ENCODE peak calls at places on chromosomes 1 and 21, in six cellular contexts. One of them, this sample, is unnamed. For H3K27me3 and H3K36me3, the result is how much of the 10 kb centered on the place peaks cover.

GRCh38 chr21:39114871-39115658 is 68.2 kb downstream of the PSMG1 start:
- DNase-seq in K562: no peak
- DNase-seq in H1: no peak
- DNase-seq in GM12878: no peak
- DNase-seq in HepG2: peak
- DNase-seq in HCT116: no peak
- DNase-seq in this sample: no peak

GRCh38 chr1:237736372-237737029 is 154.2 kb downstream of the ZP4 start:
- DNase-seq in HepG2: peak
- DNase-seq in GM12878: no peak
- DNase-seq in K562: no peak
- DNase-seq in H1: peak
- DNase-seq in HCT116: no peak
- DNase-seq in this sample: peak

GRCh38 chr1:116389705-116390104 is 16.7 kb downstream of the ATP1A1 start:
- DNase-seq in GM12878: no peak
- DNase-seq in H1: no peak
- DNase-seq in HepG2: no peak
- DNase-seq in K562: no peak
- DNase-seq in HCT116: no peak
- DNase-seq in this sample: no peak

GRCh38 chr1:10639301-10640078 is 157.0 kb downstream of the CASZ1 start:
- DNase-seq in HepG2: no peak
- DNase-seq in K562: no peak
- DNase-seq in GM12878: no peak
- DNase-seq in H1: peak
- DNase-seq in HCT116: no peak
- DNase-seq in this sample: no peak

GRCh38 chr1:78240755-78241154 is 195.0 kb downstream of the GIPC2 start:
- DNase-seq in GM12878: no peak
- DNase-seq in HCT116: no peak
- DNase-seq in HepG2: no peak
- DNase-seq in K562: no peak
- DNase-seq in H1: no peak
- DNase-seq in this sample: no peak

GRCh38 chr1:65820983-65821382 is 28.3 kb downstream of the PDE4B start:
- DNase-seq in GM12878: no peak
- DNase-seq in HCT116: no peak
- DNase-seq in HepG2: no peak
- DNase-seq in H1: no peak
- DNase-seq in K562: no peak
- DNase-seq in this sample: no peak

GRCh38 chr1:160251687-160252526 is 10.4 kb downstream of the DCAF8 start:
- DNase-seq in GM12878: peak
- DNase-seq in K562: peak
- DNase-seq in H1: no peak
- DNase-seq in HCT116: peak
- DNase-seq in HepG2: peak
- DNase-seq in this sample: peak

GRCh38 chr1:117268926-117269378 is 58.2 kb upstream of the VTCN1 start:
- DNase-seq in H1: peak
- DNase-seq in HCT116: no peak
- DNase-seq in K562: no peak
- DNase-seq in HepG2: no peak
- DNase-seq in GM12878: no peak
- DNase-seq in this sample: peak

GRCh38 chr1:109248797-109249629 is at the start of gene CELSR2:
- DNase-seq in HepG2: peak
- DNase-seq in H1: peak
- DNase-seq in GM12878: no peak
- DNase-seq in HCT116: peak
- DNase-seq in K562: peak
- DNase-seq in this sample: peak

GRCh38 chr21:26146681-26147080 is 23.9 kb downstream of the APP start:
- DNase-seq in GM12878: no peak
- DNase-seq in K562: no peak
- DNase-seq in H1: no peak
- DNase-seq in HCT116: no peak
- DNase-seq in HepG2: no peak
- DNase-seq in this sample: no peak

GRCh38 chr1:190373705-190374336 is 103.8 kb downstream of the BRINP3 start:
- DNase-seq in K562: no peak
- DNase-seq in HepG2: peak
- DNase-seq in HCT116: peak
- DNase-seq in H1: no peak
- DNase-seq in GM12878: no peak
- DNase-seq in this sample: peak

GRCh38 chr21:25903599-25903998 is 168.8 kb downstream of the GABPA start:
- DNase-seq in HepG2: no peak
- DNase-seq in GM12878: peak
- DNase-seq in H1: no peak
- DNase-seq in HCT116: no peak
- DNase-seq in K562: no peak
- DNase-seq in this sample: no peak

GRCh38 chr1:108708726-108709660 is 3.7 kb upstream of the FNDC7 start:
- DNase-seq in K562: peak
- DNase-seq in HepG2: no peak
- DNase-seq in H1: peak
- DNase-seq in HCT116: no peak
- DNase-seq in GM12878: no peak
- DNase-seq in this sample: no peak

GRCh38 chr1:168582690-168583325 is 6.4 kb downstream of the XCL1 start:
- DNase-seq in H1: no peak
- DNase-seq in GM12878: no peak
- DNase-seq in HCT116: no peak
- DNase-seq in HepG2: no peak
- DNase-seq in K562: no peak
- DNase-seq in this sample: no peak

GRCh38 chr21:42562258-42562657 is 48.6 kb downstream of the SLC37A1 start:
- DNase-seq in GM12878: no peak
- DNase-seq in K562: no peak
- DNase-seq in HCT116: no peak
- DNase-seq in HepG2: peak
- DNase-seq in H1: no peak
- DNase-seq in this sample: no peak

GRCh38 chr1:65001238-65001792 is 35.0 kb upstream of the JAK1 start:
- DNase-seq in H1: peak
- DNase-seq in GM12878: no peak
- DNase-seq in HepG2: no peak
- DNase-seq in HCT116: no peak
- DNase-seq in K562: peak
- DNase-seq in this sample: no peak

GRCh38 chr1:226736908-226737818 is 1.9 kb downstream of the ITPKB start:
- DNase-seq in K562: no peak
- DNase-seq in HepG2: no peak
- DNase-seq in HCT116: no peak
- DNase-seq in GM12878: no peak
- DNase-seq in H1: peak
- DNase-seq in this sample: no peak

GRCh38 chr21:43467785-43468184 is 40.9 kb upstream of the SIK1 start:
- DNase-seq in K562: no peak
- DNase-seq in HCT116: no peak
- DNase-seq in HepG2: no peak
- DNase-seq in H1: peak
- DNase-seq in GM12878: no peak
- DNase-seq in this sample: no peak

GRCh38 chr1:29239142-29239541 is 2.8 kb downstream of the PTPRU start:
- DNase-seq in HepG2: peak
- DNase-seq in HCT116: no peak
- DNase-seq in H1: no peak
- DNase-seq in K562: no peak
- DNase-seq in GM12878: no peak
- DNase-seq in this sample: no peak

GRCh38 chr1:162753998-162754585 is 36.4 kb upstream of the HSD17B7 start:
- DNase-seq in HepG2: no peak
- DNase-seq in HCT116: no peak
- DNase-seq in H1: no peak
- DNase-seq in GM12878: no peak
- DNase-seq in K562: no peak
- DNase-seq in this sample: no peak

GRCh38 chr1:4664095-4664494 is 9.7 kb downstream of the AJAP1 start:
- DNase-seq in K562: no peak
- DNase-seq in H1: no peak
- DNase-seq in GM12878: no peak
- DNase-seq in HCT116: no peak
- DNase-seq in HepG2: no peak
- DNase-seq in this sample: no peak

GRCh38 chr1:228136908-228137307 is 3.2 kb upstream of the GUK1 start:
- DNase-seq in K562: no peak
- DNase-seq in H1: no peak
- DNase-seq in HCT116: no peak
- DNase-seq in GM12878: no peak
- DNase-seq in HepG2: no peak
- DNase-seq in this sample: no peak
- H3K27me3 ChIP-seq in K562: under half
- H3K27me3 ChIP-seq in H1: under half
- H3K27me3 ChIP-seq in HCT116: under half
- H3K27me3 ChIP-seq in GM12878: under half
- H3K27me3 ChIP-seq in HepG2: under half
- H3K27me3 ChIP-seq in this sample: under half

DNA sequence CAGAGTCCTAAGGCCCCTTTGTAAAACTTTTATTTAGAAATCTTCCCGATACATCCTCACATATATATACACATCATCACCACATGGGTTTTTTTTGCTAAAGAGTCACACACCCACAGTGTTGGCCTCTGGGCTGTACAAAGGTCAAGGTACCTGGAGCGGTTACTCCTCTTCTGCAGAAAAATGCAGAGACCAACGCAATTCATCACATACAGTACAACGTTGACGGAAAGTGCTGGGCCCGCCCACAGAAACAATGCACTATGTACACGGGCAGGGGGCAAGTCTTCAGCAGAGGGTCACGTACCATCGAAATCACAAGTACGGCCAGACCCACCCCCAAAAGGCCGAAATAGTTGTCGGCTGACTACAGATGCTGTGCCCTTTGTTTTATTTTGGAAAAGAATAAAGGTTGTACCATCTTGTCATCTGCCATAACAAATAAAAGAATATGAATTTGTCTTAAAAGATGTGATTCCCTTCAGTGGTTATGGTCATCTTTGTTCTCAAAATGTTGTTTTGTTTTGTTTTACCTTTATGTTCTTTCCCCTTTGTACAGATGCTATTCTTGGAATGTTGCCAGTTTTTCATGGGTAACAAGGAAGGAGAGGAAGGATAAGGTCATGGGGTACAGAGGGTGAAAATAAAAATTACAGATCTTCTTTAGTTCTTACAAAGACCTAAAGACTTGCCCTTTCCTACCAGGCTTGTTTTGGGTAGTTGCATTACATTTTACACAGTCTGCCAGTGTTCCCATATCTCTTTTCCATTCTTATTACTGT is 15.6 kb downstream of the TAL1 start:
- DNase-seq in K562: no peak
- DNase-seq in HepG2: peak
- DNase-seq in H1: no peak
- DNase-seq in GM12878: no peak
- DNase-seq in HCT116: no peak
- DNase-seq in this sample: no peak
- TF ChIP-seq ZNF274 in K562: no peak
- TF ChIP-seq ZNF274 in HepG2: no peak
- TF ChIP-seq ZNF274 in H1: no peak
- TF ChIP-seq ZNF274 in GM12878: no peak
- TF ChIP-seq ZNF274 in HCT116: no peak
- TF ChIP-seq ZNF274 in this sample: no peak

DNA sequence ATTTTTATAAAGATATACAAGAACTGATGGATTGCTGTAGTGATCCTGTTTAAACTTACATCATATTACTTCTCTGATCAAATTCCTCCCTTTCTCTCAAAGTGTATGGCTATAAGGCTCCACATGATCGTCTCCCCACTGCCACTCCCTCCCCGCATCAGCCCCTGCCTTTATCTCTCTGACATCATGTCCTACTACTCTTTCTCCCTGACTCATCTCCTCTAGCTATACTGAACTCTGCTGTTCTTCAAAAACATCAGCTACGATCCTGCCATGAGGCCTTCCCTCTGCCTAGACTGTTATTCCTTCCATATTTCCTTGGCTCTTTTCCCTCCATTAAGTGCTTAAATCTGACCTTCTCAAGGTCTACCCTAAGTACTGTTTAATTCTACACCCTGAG is 22.8 kb downstream of the HFM1 start:
- DNase-seq in GM12878: no peak
- DNase-seq in HCT116: no peak
- DNase-seq in H1: no peak
- DNase-seq in HepG2: no peak
- DNase-seq in K562: peak
- DNase-seq in this sample: no peak
- H3K36me3 ChIP-seq in GM12878: under half
- H3K36me3 ChIP-seq in HCT116: under half
- H3K36me3 ChIP-seq in H1: under half
- H3K36me3 ChIP-seq in HepG2: under half
- H3K36me3 ChIP-seq in K562: under half
- H3K36me3 ChIP-seq in this sample: under half

GRCh38 chr1:214292317-214292716 is 11.4 kb downstream of the SMYD2 start:
- DNase-seq in HCT116: no peak
- DNase-seq in GM12878: no peak
- DNase-seq in HepG2: no peak
- DNase-seq in H1: no peak
- DNase-seq in K562: no peak
- DNase-seq in this sample: no peak
- H3K27me3 ChIP-seq in HCT116: under half
- H3K27me3 ChIP-seq in GM12878: under half
- H3K27me3 ChIP-seq in HepG2: under half
- H3K27me3 ChIP-seq in H1: half or more
- H3K27me3 ChIP-seq in K562: under half
- H3K27me3 ChIP-seq in this sample: under half

GRCh38 chr1:92013923-92014322 is 15.9 kb upstream of the EPHX4 start:
- DNase-seq in H1: no peak
- DNase-seq in HepG2: no peak
- DNase-seq in GM12878: no peak
- DNase-seq in HCT116: no peak
- DNase-seq in K562: no peak
- DNase-seq in this sample: no peak
- TF ChIP-seq ZNF274 in H1: no peak
- TF ChIP-seq ZNF274 in HepG2: no peak
- TF ChIP-seq ZNF274 in GM12878: no peak
- TF ChIP-seq ZNF274 in HCT116: no peak
- TF ChIP-seq ZNF274 in K562: no peak
- TF ChIP-seq ZNF274 in this sample: no peak